ENCODE peak calls at places on chromosomes 6 and 20, in eight cellular contexts. G is tibial nerve, V is heart left ventricle, A is HCT116, P is endothelial cell of umbilical vein, Y is A549, K is breast epithelium, J is body of pancreas. W is an unnamed sample.

GRCh38 chr6:153312633-153313032 is 181.6 kb upstream of the RGS17 start:
- DNase-seq in K (no peak), Y (peak; percentile 14), P (peak; percentile 55), V (peak; percentile 44), G (no peak), A (peak; percentile 49), J (peak; percentile 30), W (peak; percentile 95)

GRCh38 chr6:128156315-128157111 is 255.7 kb upstream of the THEMIS start:
- DNase-seq in J (no peak), P (no peak), K (no peak), A (no peak), G (no peak), V (no peak), Y (no peak), W (no peak)

GRCh38 chr6:142839686-142840040 is 105.3 kb downstream of the HIVEP2 start:
- DNase-seq in K (no peak), G (no peak), P (peak; percentile 18), Y (no peak), J (no peak), A (no peak), V (no peak), W (no peak)

GRCh38 chr6:21769973-21770372 is 176.4 kb downstream of the SOX4 start:
- DNase-seq in A (no peak), J (no peak), K (no peak), G (no peak), Y (no peak), V (no peak), P (no peak), W (no peak)

GRCh38 chr6:149864578-149865535 is 698 bp upstream of the LRP11 start:
- DNase-seq in Y (peak; percentile 52), A (no peak), V (no peak), J (peak; percentile 40), P (peak; percentile 78), G (no peak), K (peak; percentile 39), W (peak; percentile 62)

GRCh38 chr6:27582928-27583725 is 110.2 kb upstream of the ZNF184 start:
- DNase-seq in Y (no peak), K (no peak), J (peak; percentile 15), G (no peak), A (no peak), P (peak; percentile 60), V (no peak), W (peak; percentile 5)

GRCh38 chr6:107122748-107123147 is 7.4 kb upstream of the BEND3 start:
- DNase-seq in G (no peak), V (no peak), J (no peak), P (no peak), K (no peak), A (no peak), Y (no peak), W (no peak)

GRCh38 chr6:35415065-35415880 is 36.9 kb upstream of the FANCE start:
- DNase-seq in Y (peak; percentile 66), P (peak; percentile 44), A (no peak), G (peak; percentile 36), V (peak; percentile 77), J (peak; percentile 84), K (peak; percentile 69), W (peak; percentile 90)

GRCh38 chr6:162942860-162943259 is 215.1 kb downstream of the PACRG start:
- DNase-seq in Y (no peak), K (no peak), A (no peak), P (no peak), J (no peak), G (no peak), V (no peak), W (no peak)

GRCh38 chr6:43347444-43347843 is 22.0 kb downstream of the ZNF318 start:
- DNase-seq in A (no peak), J (no peak), G (no peak), Y (no peak), P (no peak), K (no peak), V (no peak), W (no peak)

GRCh38 chr6:162211022-162211421 is 516.5 kb downstream of the PRKN start:
- DNase-seq in P (no peak), V (no peak), G (no peak), Y (no peak), J (no peak), K (no peak), A (no peak), W (peak; percentile 35)

GRCh38 chr20:58759947-58760346 is 67.3 kb downstream of the NPEPL1 start:
- DNase-seq in V (no peak), Y (no peak), J (no peak), K (no peak), P (no peak), A (no peak), G (no peak), W (no peak)

GRCh38 chr6:18034798-18035202 is 47.4 kb upstream of the KIF13A start:
- DNase-seq in K (no peak), J (peak; percentile 19), G (no peak), V (no peak), A (peak; percentile 12), Y (no peak), P (no peak), W (peak; percentile 18)

GRCh38 chr20:1953616-1954015 is 40.2 kb downstream of the PDYN start:
- DNase-seq in V (no peak), Y (no peak), G (no peak), A (no peak), J (no peak), K (peak; percentile 20), P (no peak), W (no peak)

GRCh38 chr6:30152910-30153309 is 8.1 kb downstream of the TRIM10 start:
- DNase-seq in P (no peak), V (no peak), G (no peak), A (no peak), Y (no peak), J (no peak), K (no peak), W (no peak)
- H3K4me1 ChIP-seq in P (peaks cover 8% of the 10 kb centered on the region), V (no peaks in the 10 kb centered on the region), G (peaks cover 3% of the 10 kb centered on the region), A (peaks cover 28% of the 10 kb centered on the region), Y (peaks cover 33% of the 10 kb centered on the region), J (peaks cover 12% of the 10 kb centered on the region), K (peaks cover 4% of the 10 kb centered on the region), W (peaks cover 7% of the 10 kb centered on the region)

GRCh38 chr6:37222125-37222967 is 35.2 kb upstream of the TBC1D22B start:
- DNase-seq in J (peak; percentile 88), A (peak; percentile 89), P (peak; percentile 86), V (peak; percentile 88), G (no peak), K (peak; percentile 48), Y (peak; percentile 77), W (peak; percentile 94)
- TF ChIP-seq POLR2A in J (peak; percentile 53), A (no peak), P (no peak), V (no peak), G (no peak), K (no peak), Y (peak; percentile 42), W (peak; percentile 76)

GRCh38 chr6:31495580-31495979 is 2.4 kb upstream of the MICB start:
- DNase-seq in P (peak; percentile 27), A (no peak), J (no peak), Y (no peak), G (no peak), K (no peak), V (no peak), W (no peak)

GRCh38 chr6:31493875-31494694 is 3.9 kb upstream of the MICB start:
- DNase-seq in A (peak; percentile 66), J (peak; percentile 83), G (peak; percentile 70), P (peak; percentile 86), V (peak; percentile 88), Y (peak; percentile 67), K (peak; percentile 46), W (peak; percentile 79)

GRCh38 chr6:31497595-31498476 is at the start of gene MICB:
- DNase-seq in J (peak; percentile 75), A (peak; percentile 85), V (peak; percentile 75), K (peak; percentile 63), Y (peak; percentile 78), G (peak; percentile 45), P (peak; percentile 85), W (peak; percentile 77)

DNA sequence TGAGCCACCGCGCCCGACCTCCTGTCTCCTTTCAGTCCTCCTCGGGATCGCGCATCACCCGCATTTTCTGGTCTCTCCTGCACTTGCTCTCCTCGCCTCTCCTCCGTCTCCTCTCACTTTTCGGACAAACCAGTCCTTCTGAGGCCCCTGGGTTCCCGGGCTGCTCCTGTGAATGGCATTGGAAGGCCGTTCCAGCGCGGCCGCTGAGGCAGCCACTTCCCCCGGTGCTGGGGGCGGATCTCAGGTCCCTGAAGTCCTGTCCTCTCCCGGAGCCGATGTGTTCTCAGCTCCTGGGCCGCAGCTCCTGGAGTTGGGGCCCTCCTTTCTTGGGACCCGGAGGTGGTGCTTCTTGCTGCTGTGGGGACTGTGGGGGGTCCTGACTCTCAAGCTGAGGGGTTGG is 803 bp downstream of the MICB start:
- DNase-seq in P (peak; percentile 16), Y (no peak), A (no peak), J (no peak), K (no peak), V (no peak), G (no peak), W (peak; percentile 6)
- H3K27ac ChIP-seq in P (no peak overlapping the region), Y (no peak overlapping the region), A (peak overlapping the region; percentile 64), J (no peak overlapping the region), K (no peak overlapping the region), V (no peak overlapping the region), G (no peak overlapping the region), W (no peak overlapping the region)

GRCh38 chr6:118893882-118894424 is at the start of gene ASF1A:
- DNase-seq in P (peak; percentile 98), A (peak; percentile 96), K (peak; percentile 96), J (peak; percentile 98), V (peak; percentile 98), Y (peak; percentile 56), G (peak; percentile 94), W (peak; percentile 98)

GRCh38 chr6:118892248-118893094 is 1.5 kb upstream of the ASF1A start:
- DNase-seq in P (peak; percentile 52), A (no peak), V (no peak), Y (no peak), G (no peak), K (no peak), J (no peak), W (no peak)

GRCh38 chr6:118889163-118889562 is 4.8 kb upstream of the ASF1A start:
- DNase-seq in V (no peak), J (no peak), A (no peak), Y (no peak), K (no peak), P (no peak), G (no peak), W (no peak)

GRCh38 chr6:118893095-118893881 is 664 bp upstream of the ASF1A start:
- DNase-seq in K (peak; percentile 34), Y (no peak), P (peak; percentile 87), V (peak; percentile 32), A (no peak), G (no peak), J (peak; percentile 41), W (peak; percentile 45)

DNA sequence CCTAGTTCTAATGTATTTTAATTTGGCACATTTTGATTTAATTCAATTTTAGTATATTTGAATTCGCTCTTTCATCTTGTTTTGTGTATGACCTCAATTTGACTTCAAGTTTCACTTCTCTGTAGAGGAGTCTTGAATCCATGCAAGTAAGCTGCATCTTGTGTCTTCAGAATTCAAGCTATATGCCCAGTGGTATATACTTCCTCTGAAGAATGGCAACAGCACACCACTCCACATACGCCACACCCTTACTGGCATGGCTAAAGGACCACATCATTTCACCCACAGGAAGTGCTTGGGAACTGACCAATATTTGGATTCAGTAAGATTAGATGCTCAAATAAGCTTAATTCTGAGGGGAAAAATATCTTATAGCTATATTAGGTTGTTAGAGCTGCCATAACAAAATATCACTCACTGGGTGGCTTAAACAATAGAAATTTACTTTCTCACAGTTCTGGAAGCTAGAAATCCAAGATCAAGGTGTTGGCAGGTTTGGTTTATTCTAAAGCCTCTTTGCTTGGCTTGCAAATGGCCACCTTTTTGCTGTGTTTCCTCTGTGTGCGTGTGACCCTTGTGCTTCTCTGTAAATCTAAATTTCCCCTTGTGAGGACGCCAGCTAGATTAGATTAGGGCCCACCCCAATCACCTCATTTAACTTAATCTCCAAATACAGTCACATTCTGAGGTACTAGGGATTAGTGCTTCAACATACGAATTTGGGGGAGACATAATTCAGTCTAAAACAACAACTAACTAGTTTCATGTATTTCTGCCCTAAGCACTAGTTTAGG is 2.8 kb upstream of the ASF1A start:
- DNase-seq in Y (no peak), V (no peak), A (no peak), K (no peak), G (no peak), J (no peak), P (no peak), W (no peak)
- H3K4me1 ChIP-seq in Y (peaks cover 5% of the 10 kb centered on the region), V (peaks cover 4% of the 10 kb centered on the region), A (peaks cover 7% of the 10 kb centered on the region), K (peaks cover 16% of the 10 kb centered on the region), G (peaks cover 25% of the 10 kb centered on the region), J (peaks cover 19% of the 10 kb centered on the region), P (peaks cover 15% of the 10 kb centered on the region), W (no peaks in the 10 kb centered on the region)